ENCODE peak calls at places on chromosomes 11 and 22, in seven cellular contexts. P is COR-L47; D is left ventricle myocardium superior; Q is HFFc6; U is transverse colon; W is activated CD4-positive, alpha-beta T cell treated with anti-CD3 and anti-CD28 coated beads, Interleukin-2, amount 50 U/mL, for 24 hours; I is ELR. H is an unnamed sample.

GRCh38 chr11:9821008-9821752 is 157.3 kb downstream of the SWAP70 start:
- DNase-seq in P (no peak), D (no peak), Q (peak; percentile 53), U (no peak), W (no peak), I (no peak), H (no peak)

GRCh38 chr11:71112454-71112853 is 139.9 kb downstream of the SHANK2 start:
- DNase-seq in P (peak; percentile 64), D (no peak), Q (no peak), U (no peak), W (no peak), I (no peak), H (no peak)

GRCh38 chr11:119356349-119357031 is 10.0 kb upstream of the MFRP start:
- DNase-seq in P (peak; percentile 36), D (peak; percentile 89), Q (peak; percentile 65), U (peak; percentile 86), W (peak; percentile 44), I (peak; percentile 84), H (peak; percentile 65)

GRCh38 chr11:44542372-44542771 is 23.1 kb upstream of the CD82 start:
- DNase-seq in P (peak; percentile 1), D (no peak), Q (no peak), U (no peak), W (no peak), I (no peak), H (no peak)

GRCh38 chr11:118988280-118988679 is 9.7 kb upstream of the CENATAC start:
- DNase-seq in P (no peak), D (no peak), Q (no peak), U (no peak), W (no peak), I (no peak), H (no peak)

GRCh38 chr11:107857550-107858216 is 904 bp downstream of the SLC35F2 start:
- DNase-seq in P (no peak), D (no peak), Q (no peak), U (no peak), W (peak; percentile 11), I (peak; percentile 71), H (no peak)

GRCh38 chr11:90344546-90344945 is 121.7 kb upstream of the CHORDC1 start:
- DNase-seq in P (no peak), D (no peak), Q (no peak), U (no peak), W (no peak), I (no peak), H (no peak)

GRCh38 chr22:49075150-49075549 is 752.5 kb downstream of the BRD1 start:
- DNase-seq in P (no peak), D (no peak), Q (no peak), U (no peak), W (no peak), I (no peak), H (no peak)

GRCh38 chr22:44196241-44196640 is 15.5 kb downstream of the PARVG start:
- DNase-seq in P (no peak), D (no peak), Q (no peak), U (no peak), W (no peak), I (no peak), H (no peak)

GRCh38 chr11:7582338-7582985 is 68.7 kb downstream of the PPFIBP2 start:
- DNase-seq in P (no peak), D (no peak), Q (no peak), U (no peak), W (no peak), I (no peak), H (no peak)

GRCh38 chr11:63871962-63872832 is 33.3 kb downstream of the MARK2 start:
- DNase-seq in P (peak; percentile 41), D (peak; percentile 71), Q (peak; percentile 98), U (peak; percentile 87), W (no peak), I (peak; percentile 96), H (no peak)

GRCh38 chr22:24486501-24486921 is 8.6 kb upstream of the UPB1 start:
- DNase-seq in P (no peak), D (no peak), Q (peak; percentile 83), U (no peak), W (no peak), I (peak; percentile 90), H (no peak)

GRCh38 chr11:73856001-73856663 is 20.5 kb downstream of the COA4 start:
- DNase-seq in P (no peak), D (no peak), Q (no peak), U (no peak), W (no peak), I (no peak), H (no peak)

GRCh38 chr11:28713850-28714249 is 605.7 kb downstream of the METTL15 start:
- DNase-seq in P (peak; percentile 47), D (no peak), Q (no peak), U (no peak), W (no peak), I (no peak), H (peak; percentile 39)

GRCh38 chr11:126997196-126997595 is 3.4 kb downstream of the KIRREL3 start:
- DNase-seq in P (no peak), D (no peak), Q (peak; percentile 27), U (no peak), W (no peak), I (no peak), H (no peak)

GRCh38 chr22:50473855-50474671 is 772 bp downstream of the SBF1 start:
- DNase-seq in P (no peak), D (peak; percentile 62), Q (peak; percentile 42), U (peak; percentile 44), W (no peak), I (peak; percentile 61), H (no peak)

GRCh38 chr11:63998558-63999348 is 12.5 kb downstream of the OTUB1 start:
- DNase-seq in P (no peak), D (no peak), Q (no peak), U (no peak), W (no peak), I (no peak), H (peak; percentile 40)

GRCh38 chr11:1085440-1086170 is 10.9 kb downstream of the MUC2 start:
- DNase-seq in P (no peak), D (no peak), Q (no peak), U (no peak), W (no peak), I (no peak), H (no peak)

GRCh38 chr11:61888043-61888442 is 3.3 kb downstream of the FADS3 start:
- DNase-seq in P (no peak), D (peak; percentile 91), Q (peak; percentile 94), U (peak; percentile 39), W (no peak), I (peak; percentile 91), H (no peak)

H was measured in NCI-H1930.